ENCODE peak calls at places on chromosomes 13 and 19, in four cellular contexts. Q, M, P and N are unnamed samples.

GRCh38 chr13:108835082-108835481 is 205.7 kb downstream of the MYO16 start:
- DNase-seq in Q (no peak), M (no peak), P (no peak), N (no peak)

GRCh38 chr13:30846844-30847243 is 59.2 kb upstream of the MEDAG start:
- DNase-seq in Q (no peak), M (no peak), P (no peak), N (no peak)

GRCh38 chr19:34232566-34233481 is 21.5 kb upstream of the GARRE1 start:
- DNase-seq in Q (peak), M (no peak), P (no peak), N (no peak)

GRCh38 chr13:30805132-30805537 is 69.8 kb downstream of the ALOX5AP start:
- DNase-seq in Q (no peak), M (no peak), P (no peak), N (no peak)

GRCh38 chr13:100544866-100545683 is 43.5 kb downstream of the GGACT start:
- DNase-seq in Q (peak), M (no peak), P (peak), N (no peak)

GRCh38 chr19:46296722-46297431 is at the start of gene HIF3A:
- DNase-seq in Q (peak), M (peak), P (no peak), N (no peak)

GRCh38 chr13:99103536-99103935 is 97.1 kb upstream of the UBAC2 start:
- DNase-seq in Q (no peak), M (no peak), P (no peak), N (no peak)

GRCh38 chr13:98174995-98175394 is 2.1 kb downstream of the RNF113B start:
- DNase-seq in Q (no peak), M (no peak), P (no peak), N (no peak)

GRCh38 chr13:113753171-113753570 is 5.9 kb upstream of the TMEM255B start:
- DNase-seq in Q (no peak), M (peak), P (no peak), N (no peak)

GRCh38 chr19:42316223-42317211 is 3.4 kb downstream of the TMEM145 start:
- DNase-seq in Q (peak), M (peak), P (no peak), N (no peak)

GRCh38 chr19:10114651-10115391 is 3.3 kb downstream of the P2RY11 start:
- DNase-seq in Q (no peak), M (peak), P (no peak), N (no peak)

GRCh38 chr19:4010808-4011110 is 3.2 kb downstream of the PIAS4 start:
- DNase-seq in Q (no peak), M (no peak), P (no peak), N (no peak)

GRCh38 chr13:30785146-30785845 is 50.0 kb downstream of the ALOX5AP start:
- DNase-seq in Q (no peak), M (no peak), P (no peak), N (no peak)